ENCODE peak calls at places on chromosomes 5 and 9, in six cellular contexts. Q, A, U, F, K and X are unnamed samples.

GRCh38 chr9:69798737-69799136 is 21.9 kb upstream of the CFAP95 start:
- DNase-seq in Q (no peak), A (no peak), U (no peak), F (no peak), K (no peak), X (no peak)

GRCh38 chr5:6704361-6704851 is 8.8 kb upstream of the TENT4A start:
- DNase-seq in Q (peak; percentile 88), A (no peak), U (peak; percentile 73), F (peak; percentile 18), K (peak; percentile 61), X (no peak)

GRCh38 chr5:176578391-176578808 is 29.3 kb downstream of the CDHR2 start:
- DNase-seq in Q (no peak), A (peak; percentile 55), U (no peak), F (peak; percentile 74), K (peak; percentile 86), X (peak; percentile 66)

GRCh38 chr9:125284855-125285254 is 23.2 kb downstream of the GAPVD1 start:
- DNase-seq in Q (no peak), A (no peak), U (no peak), F (no peak), K (no peak), X (no peak)

GRCh38 chr9:125374443-125375309 is 113.0 kb downstream of the GAPVD1 start:
- DNase-seq in Q (peak; percentile 82), A (peak; percentile 87), U (peak; percentile 76), F (peak; percentile 63), K (peak; percentile 85), X (peak; percentile 81)

GRCh38 chr5:5340206-5340729 is 82.2 kb upstream of the ICE1 start:
- DNase-seq in Q (peak; percentile 90), A (no peak), U (no peak), F (peak; percentile 35), K (peak; percentile 90), X (no peak)

GRCh38 chr5:95623706-95624105 is 3.8 kb downstream of the GPR150 start:
- DNase-seq in Q (no peak), A (no peak), U (no peak), F (no peak), K (no peak), X (no peak)

GRCh38 chr9:86413966-86414880 is 60.0 kb upstream of the TUT7 start:
- DNase-seq in Q (no peak), A (peak; percentile 27), U (no peak), F (no peak), K (peak; percentile 36), X (peak; percentile 18)

GRCh38 chr5:123795688-123796087 is 283.7 kb downstream of the CSNK1G3 start:
- DNase-seq in Q (no peak), A (no peak), U (no peak), F (no peak), K (no peak), X (no peak)

GRCh38 chr5:154757647-154758406 is 2.6 kb downstream of the LARP1 start:
- DNase-seq in Q (no peak), A (peak; percentile 34), U (no peak), F (no peak), K (no peak), X (peak; percentile 46)

GRCh38 chr9:133639613-133640012 is 3.5 kb downstream of the DBH start:
- DNase-seq in Q (peak; percentile 5), A (no peak), U (no peak), F (no peak), K (no peak), X (no peak)

GRCh38 chr5:180601591-180602480 is 10.5 kb upstream of the SCGB3A1 start:
- DNase-seq in Q (peak; percentile 42), A (no peak), U (peak; percentile 42), F (no peak), K (no peak), X (no peak)

GRCh38 chr9:77563205-77563604 is 84.9 kb downstream of the GNA14 start:
- DNase-seq in Q (no peak), A (no peak), U (no peak), F (no peak), K (no peak), X (no peak)

GRCh38 chr5:158127536-158127935 is 268.6 kb upstream of the CLINT1 start:
- DNase-seq in Q (no peak), A (no peak), U (no peak), F (no peak), K (no peak), X (no peak)

GRCh38 chr5:176823076-176823481 is 12.7 kb downstream of the UNC5A start:
- DNase-seq in Q (peak; percentile 31), A (peak; percentile 25), U (no peak), F (no peak), K (no peak), X (peak; percentile 33)

GRCh38 chr9:101977614-101978210 is 239.3 kb upstream of the GRIN3A start:
- DNase-seq in Q (no peak), A (peak; percentile 28), U (no peak), F (no peak), K (peak; percentile 32), X (peak; percentile 15)

GRCh38 chr5:119055267-119055666 is 15.6 kb upstream of the DMXL1 start:
- DNase-seq in Q (no peak), A (no peak), U (no peak), F (no peak), K (no peak), X (no peak)

GRCh38 chr9:84170521-84171141 is 169.9 kb downstream of the SLC28A3 start:
- DNase-seq in Q (peak; percentile 94), A (no peak), U (peak; percentile 86), F (peak; percentile 53), K (peak; percentile 66), X (no peak)

GRCh38 chr9:128845186-128845931 is 15.8 kb upstream of the SPOUT1 start:
- DNase-seq in Q (peak; percentile 41), A (no peak), U (no peak), F (no peak), K (peak; percentile 44), X (no peak)

GRCh38 chr5:141848771-141849370 is 29.3 kb downstream of the PCDH1 start:
- DNase-seq in Q (no peak), A (peak; percentile 64), U (no peak), F (peak; percentile 89), K (peak; percentile 69), X (peak; percentile 36)

GRCh38 chr5:64384761-64385160 is 121.1 kb upstream of the RGS7BP start:
- DNase-seq in Q (no peak), A (peak; percentile 15), U (no peak), F (no peak), K (peak; percentile 44), X (peak; percentile 52)

GRCh38 chr9:131017067-131017466 is 8.1 kb downstream of the LAMC3 start:
- DNase-seq in Q (peak; percentile 40), A (no peak), U (peak; percentile 60), F (no peak), K (peak; percentile 35), X (no peak)

GRCh38 chr5:129063483-129064136 is 30.9 kb upstream of the ISOC1 start:
- DNase-seq in Q (no peak), A (no peak), U (no peak), F (no peak), K (peak; percentile 63), X (no peak)

GRCh38 chr9:91884746-91885687 is 65.0 kb downstream of the ROR2 start:
- DNase-seq in Q (no peak), A (no peak), U (no peak), F (peak; percentile 37), K (peak; percentile 40), X (no peak)

GRCh38 chr5:107840161-107840560 is 169.4 kb upstream of the EFNA5 start:
- DNase-seq in Q (no peak), A (no peak), U (no peak), F (no peak), K (no peak), X (no peak)

GRCh38 chr9:100466828-100467220 is 6.1 kb upstream of the TMEFF1 start:
- DNase-seq in Q (no peak), A (no peak), U (no peak), F (no peak), K (no peak), X (no peak)

GRCh38 chr5:15850939-15851341 is 328.7 kb downstream of the MARCHF11 start:
- DNase-seq in Q (no peak), A (no peak), U (no peak), F (no peak), K (no peak), X (no peak)

GRCh38 chr5:27276119-27276518 is 237.7 kb upstream of the CDH9 start:
- DNase-seq in Q (no peak), A (no peak), U (no peak), F (no peak), K (no peak), X (no peak)

GRCh38 chr5:147560982-147561381 is 51.1 kb upstream of the DPYSL3 start:
- DNase-seq in Q (no peak), A (no peak), U (no peak), F (no peak), K (no peak), X (no peak)

GRCh38 chr9:93268551-93269314 is 84.8 kb downstream of the WNK2 start:
- DNase-seq in Q (peak; percentile 37), A (peak; percentile 97), U (no peak), F (peak; percentile 87), K (peak; percentile 14), X (peak; percentile 15)

GRCh38 chr5:161230222-161230621 is 316.3 kb downstream of the GABRB2 start:
- DNase-seq in Q (no peak), A (no peak), U (no peak), F (peak; percentile 44), K (peak; percentile 72), X (no peak)

GRCh38 chr5:1737790-1738405 is 61.7 kb downstream of the MRPL36 start:
- DNase-seq in Q (no peak), A (peak; percentile 68), U (no peak), F (no peak), K (no peak), X (peak; percentile 64)
- TF ChIP-seq CTCF in Q (peak; percentile 25), A (peak; percentile 96), U (peak; percentile 57), F (peak; percentile 68), K (peak; percentile 40), X (peak; percentile 72)

GRCh38 chr9:89919171-89919681 is 314.4 kb downstream of the GADD45G start:
- DNase-seq in Q (no peak), A (peak; percentile 40), U (no peak), F (peak; percentile 67), K (peak; percentile 61), X (peak; percentile 57)
- TF ChIP-seq CTCF in Q (peak; percentile 39), A (peak; percentile 57), U (peak; percentile 55), F (no peak), K (peak; percentile 35), X (peak; percentile 52)

GRCh38 chr9:109194157-109194556 is 27.1 kb upstream of the FRRS1L start:
- DNase-seq in Q (no peak), A (no peak), U (no peak), F (no peak), K (no peak), X (no peak)

GRCh38 chr9:109203761-109204360 is 36.8 kb upstream of the FRRS1L start:
- DNase-seq in Q (no peak), A (no peak), U (no peak), F (no peak), K (no peak), X (no peak)

GRCh38 chr9:109199676-109200075 is 32.6 kb upstream of the FRRS1L start:
- DNase-seq in Q (no peak), A (no peak), U (no peak), F (no peak), K (no peak), X (no peak)

GRCh38 chr9:109198736-109199384 is 31.8 kb upstream of the FRRS1L start:
- DNase-seq in Q (no peak), A (peak; percentile 6), U (no peak), F (no peak), K (no peak), X (no peak)
- TF ChIP-seq CTCF in Q (no peak), A (peak; percentile 56), U (no peak), F (no peak), K (no peak), X (peak; percentile 6)

GRCh38 chr9:95003694-95004451 is 277.4 kb downstream of the AOPEP start:
- DNase-seq in Q (peak; percentile 59), A (no peak), U (peak; percentile 82), F (peak; percentile 71), K (peak; percentile 76), X (peak; percentile 34)
- TF ChIP-seq CTCF in Q (no peak), A (no peak), U (peak; percentile 16), F (no peak), K (no peak), X (no peak)

GRCh38 chr5:43231977-43232376 is 40.0 kb downstream of the NIM1K start:
- DNase-seq in Q (no peak), A (peak; percentile 13), U (no peak), F (no peak), K (no peak), X (peak; percentile 38)
- TF ChIP-seq CTCF in Q (no peak), A (peak; percentile 43), U (no peak), F (no peak), K (no peak), X (no peak)